ENCODE peak calls at places on chromosomes 11 and 22, in eight cellular contexts. E is transverse colon, A is spleen, I is HCT116, B is HepG2, Y is HL-60, V is GM23338, G is breast epithelium. U is an unnamed sample.

GRCh38 chr11:62108017-62108750 is 15.6 kb upstream of the INCENP start:
- DNase-seq in E (no peak), A (no peak), I (peak; percentile 59), B (peak; percentile 65), Y (no peak), V (peak; percentile 92), G (no peak), U (peak; percentile 68)

GRCh38 chr11:120337133-120337895 is 1.1 kb downstream of the ARHGEF12 start:
- DNase-seq in E (peak; percentile 43), A (peak; percentile 78), I (no peak), B (peak; percentile 62), Y (no peak), V (peak; percentile 41), G (no peak), U (no peak)

GRCh38 chr11:124315052-124315451 is 1.3 kb upstream of the OR8D1 start:
- DNase-seq in E (no peak), A (no peak), I (no peak), B (no peak), Y (no peak), V (no peak), G (no peak), U (no peak)

GRCh38 chr11:64718084-64718779 is 4.8 kb downstream of the NRXN2 start:
- DNase-seq in E (no peak), A (no peak), I (no peak), B (no peak), Y (no peak), V (no peak), G (no peak), U (no peak)

GRCh38 chr11:123587044-123587443 is 67.4 kb downstream of the SCN3B start:
- DNase-seq in E (no peak), A (no peak), I (no peak), B (peak; percentile 14), Y (no peak), V (no peak), G (no peak), U (no peak)

GRCh38 chr22:49019737-49020136 is 807.9 kb downstream of the BRD1 start:
- DNase-seq in E (no peak), A (peak; percentile 34), I (no peak), B (no peak), Y (no peak), V (no peak), G (no peak), U (no peak)

GRCh38 chr22:26648011-26648497 is 9.3 kb upstream of the MIAT start:
- DNase-seq in E (peak; percentile 22), A (peak; percentile 84), I (no peak), B (no peak), Y (no peak), V (peak; percentile 89), G (no peak), U (no peak)

GRCh38 chr11:112042161-112042960 is 17.2 kb downstream of the DLAT start:
- DNase-seq in E (no peak), A (no peak), I (peak; percentile 64), B (no peak), Y (no peak), V (no peak), G (no peak), U (no peak)

GRCh38 chr11:3139086-3139440 is 26.0 kb downstream of the OSBPL5 start:
- DNase-seq in E (no peak), A (peak; percentile 70), I (no peak), B (no peak), Y (no peak), V (no peak), G (no peak), U (no peak)

GRCh38 chr11:45028921-45029680 is 78.4 kb upstream of the TP53I11 start:
- DNase-seq in E (no peak), A (no peak), I (no peak), B (no peak), Y (no peak), V (no peak), G (no peak), U (no peak)

GRCh38 chr11:62546244-62546936 is at the start of gene AHNAK:
- DNase-seq in E (peak; percentile 92), A (peak; percentile 93), I (no peak), B (no peak), Y (peak; percentile 71), V (peak; percentile 76), G (peak; percentile 93), U (no peak)

GRCh38 chr11:125069008-125069407 is 5.9 kb downstream of the SLC37A2 start:
- DNase-seq in E (no peak), A (no peak), I (no peak), B (no peak), Y (no peak), V (no peak), G (no peak), U (no peak)

GRCh38 chr11:66081505-66081904 is 11.4 kb downstream of the PACS1 start:
- DNase-seq in E (peak; percentile 74), A (peak; percentile 93), I (no peak), B (no peak), Y (no peak), V (no peak), G (peak; percentile 74), U (no peak)

GRCh38 chr22:50167689-50168489 is 2.6 kb upstream of the PANX2 start:
- DNase-seq in E (no peak), A (no peak), I (no peak), B (no peak), Y (no peak), V (no peak), G (no peak), U (no peak)

GRCh38 chr11:130211144-130211543 is 51.6 kb downstream of the ST14 start:
- DNase-seq in E (no peak), A (no peak), I (no peak), B (no peak), Y (no peak), V (no peak), G (no peak), U (no peak)

GRCh38 chr22:31952094-31952401 is 7.7 kb downstream of the YWHAH start:
- DNase-seq in E (no peak), A (no peak), I (no peak), B (no peak), Y (peak; percentile 18), V (no peak), G (no peak), U (no peak)

GRCh38 chr11:88709567-88709966 is 356.2 kb downstream of the GRM5 start:
- DNase-seq in E (no peak), A (no peak), I (no peak), B (no peak), Y (no peak), V (peak; percentile 11), G (no peak), U (no peak)

GRCh38 chr11:25766332-25767015 is 565.5 kb upstream of the ANO3 start:
- DNase-seq in E (no peak), A (no peak), I (no peak), B (no peak), Y (no peak), V (no peak), G (no peak), U (no peak)
- TF ChIP-seq POLR2AphosphoS5 in E (no peak), A (no peak), I (no peak), B (no peak), Y (no peak), V (no peak), G (no peak), U (no peak)

GRCh38 chr11:28566643-28567042 is 458.5 kb downstream of the METTL15 start:
- DNase-seq in E (peak; percentile 13), A (peak; percentile 67), I (peak; percentile 52), B (no peak), Y (no peak), V (peak; percentile 75), G (no peak), U (no peak)
- H3K4me3 ChIP-seq in E (no peak overlapping the region), A (no peak overlapping the region), I (peak overlapping the region; percentile 2), B (no peak overlapping the region), Y (no peak overlapping the region), V (peak overlapping the region; percentile 35), G (no peak overlapping the region), U (no peak overlapping the region)

GRCh38 chr11:10325398-10326079 is 20.7 kb downstream of the ADM start:
- DNase-seq in E (no peak), A (no peak), I (no peak), B (no peak), Y (no peak), V (no peak), G (no peak), U (no peak)

GRCh38 chr11:10329356-10329755 is 24.5 kb downstream of the ADM start:
- DNase-seq in E (no peak), A (no peak), I (no peak), B (no peak), Y (no peak), V (no peak), G (no peak), U (no peak)

GRCh38 chr11:10328314-10329090 is 23.6 kb downstream of the ADM start:
- DNase-seq in E (no peak), A (no peak), I (no peak), B (no peak), Y (peak; percentile 23), V (no peak), G (no peak), U (no peak)

GRCh38 chr11:10326080-10326964 is 21.4 kb downstream of the ADM start:
- DNase-seq in E (peak; percentile 77), A (no peak), I (no peak), B (peak; percentile 98), Y (no peak), V (no peak), G (no peak), U (no peak)

DNA sequence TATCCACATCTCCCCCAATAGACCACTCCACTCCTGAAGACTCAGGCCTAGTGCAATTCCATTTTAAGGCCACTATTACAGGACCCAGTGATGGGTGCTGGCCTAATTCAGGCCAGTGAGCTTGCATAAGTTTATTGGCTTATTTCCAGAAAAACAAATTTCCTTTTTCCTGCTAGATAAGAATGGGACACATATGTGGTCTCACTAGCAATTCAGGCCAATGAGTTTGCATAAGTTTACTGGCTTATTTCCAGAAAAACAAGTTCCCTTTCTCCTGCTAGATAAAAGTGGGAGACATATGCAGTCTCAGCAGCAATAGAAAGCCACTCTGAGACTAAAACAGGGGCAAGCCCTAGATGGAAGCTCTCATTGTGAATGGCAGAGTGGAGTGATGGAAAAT is 22.4 kb downstream of the ADM start:
- DNase-seq in E (no peak), A (no peak), I (no peak), B (no peak), Y (peak; percentile 50), V (no peak), G (no peak), U (no peak)
- TF ChIP-seq POLR2AphosphoS5 in E (no peak), A (no peak), I (no peak), B (no peak), Y (no peak), V (no peak), G (no peak), U (no peak)

DNA sequence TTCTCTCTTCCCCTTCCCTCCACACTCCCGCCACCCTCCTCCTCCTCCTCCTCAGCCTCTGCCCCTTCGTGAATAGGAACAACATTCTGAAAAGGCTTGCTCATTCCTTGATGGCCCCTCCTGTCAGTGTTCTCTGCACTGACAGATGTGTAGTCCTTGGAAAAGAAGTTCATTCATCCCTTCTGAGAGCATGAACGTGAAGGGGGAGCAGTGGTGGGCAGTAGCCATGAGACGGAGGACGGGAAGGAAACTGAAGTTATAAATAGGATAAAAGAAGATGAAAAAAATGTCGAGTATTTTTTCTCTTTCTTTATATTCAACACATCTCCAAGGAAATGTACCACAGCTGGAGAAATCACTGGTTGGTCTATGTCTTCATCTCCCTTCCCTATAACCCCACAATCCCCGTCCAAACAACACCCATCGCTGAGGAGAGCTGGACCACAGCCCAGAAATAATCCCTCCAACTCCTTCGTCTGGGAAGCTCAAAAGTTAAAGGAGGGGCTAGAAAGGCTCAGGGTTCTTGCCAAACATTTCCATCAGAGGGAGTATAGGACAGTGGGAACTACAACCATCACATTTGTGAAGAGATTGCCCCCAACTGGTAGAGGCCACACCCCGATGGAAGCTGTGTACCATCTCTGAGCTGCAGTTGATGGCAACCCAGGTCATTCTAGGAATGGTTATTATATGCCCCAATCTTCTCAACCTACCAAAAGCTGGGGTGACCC is 33.5 kb downstream of the ETS1 start:
- DNase-seq in E (no peak), A (no peak), I (no peak), B (no peak), Y (no peak), V (no peak), G (no peak), U (no peak)
- H3K4me3 ChIP-seq in E (no peak overlapping the region), A (no peak overlapping the region), I (no peak overlapping the region), B (no peak overlapping the region), Y (no peak overlapping the region), V (no peak overlapping the region), G (no peak overlapping the region), U (no peak overlapping the region)